ENCODE peak calls at places on chromosomes 5 and 9, in six cellular contexts. H is tibial nerve; B is activated CD8-positive, alpha-beta memory T cell treated with anti-CD3 and anti-CD28 coated beads for 4 hours; C is activated T-helper 1 cell treated with anti-CD3 and anti-CD28 coated beads, Interleukin-2, amount 50 U/mL, for 16 hours; V is stimulated activated CD4-positive, alpha-beta T cell treated with anti-CD3 and anti-CD28 coated beads, TNF-alpha, amount 100 ng/mL, for 1 hour; R is NCI-H187. X is an unnamed sample.
A peak's percentile ranks its signal among the peaks of the same experiment; 100 is the strongest.

GRCh38 chr5:91206734-91207133 is 176.4 kb downstream of the ARRDC3 start:
- DNase-seq in H (no peak), B (no peak), C (no peak), V (no peak), R (no peak), X (no peak)

GRCh38 chr9:70438341-70438924 is 24.0 kb upstream of the KLF9 start:
- DNase-seq in H (peak; percentile 45), B (no peak), C (no peak), V (no peak), R (no peak), X (no peak)

GRCh38 chr5:180180198-180180820 is 28.7 kb downstream of the RASGEF1C start:
- DNase-seq in H (no peak), B (no peak), C (no peak), V (no peak), R (no peak), X (no peak)

GRCh38 chr5:151085517-151086031 is 4.7 kb upstream of the TNIP1 start:
- DNase-seq in H (peak; percentile 50), B (no peak), C (peak; percentile 40), V (no peak), R (no peak), X (peak; percentile 20)

GRCh38 chr5:139871624-139872023 is 76.0 kb downstream of the PSD2 start:
- DNase-seq in H (no peak), B (no peak), C (no peak), V (no peak), R (no peak), X (no peak)

GRCh38 chr5:161093105-161093504 is 241.1 kb upstream of the ATP10B start:
- DNase-seq in H (no peak), B (no peak), C (no peak), V (no peak), R (no peak), X (no peak)

GRCh38 chr5:63959177-63959982 is 2.9 kb downstream of the HTR1A start:
- DNase-seq in H (no peak), B (no peak), C (no peak), V (no peak), R (peak; percentile 71), X (no peak)

GRCh38 chr5:15526413-15526812 is 26.4 kb downstream of the FBXL7 start:
- DNase-seq in H (no peak), B (no peak), C (no peak), V (no peak), R (no peak), X (no peak)

GRCh38 chr5:148403344-148403743 is 19.6 kb downstream of the FBXO38 start:
- DNase-seq in H (no peak), B (no peak), C (no peak), V (no peak), R (no peak), X (no peak)